ENCODE peak calls at places on chromosomes 12 and 14, in eight cellular contexts. One of them, this sample, is unnamed. For H3K4me1 and H3K9me3, the result is how much of the 10 kb centered on the place peaks cover.

GRCh38 chr12:53868516-53868986 is 70.1 kb upstream of the HOXC13 start:
- DNase-seq in mucosa of descending colon: no peak
- DNase-seq in CD8-positive, alpha-beta memory T cell: no peak
- DNase-seq in HAP-1: no peak
- DNase-seq in cardiac muscle cell: no peak
- DNase-seq in gastrocnemius medialis: no peak
- DNase-seq in psoas muscle: no peak
- DNase-seq in adrenal gland: no peak
- DNase-seq in this sample: no peak

GRCh38 chr14:61489932-61490331 is 168.6 kb downstream of the PRKCH start:
- DNase-seq in mucosa of descending colon: no peak
- DNase-seq in CD8-positive, alpha-beta memory T cell: no peak
- DNase-seq in HAP-1: no peak
- DNase-seq in cardiac muscle cell: peak
- DNase-seq in gastrocnemius medialis: peak
- DNase-seq in psoas muscle: no peak
- DNase-seq in adrenal gland: no peak
- DNase-seq in this sample: peak

GRCh38 chr12:23186950-23187349 is 562.0 kb downstream of the ETNK1 start:
- DNase-seq in mucosa of descending colon: no peak
- DNase-seq in CD8-positive, alpha-beta memory T cell: no peak
- DNase-seq in HAP-1: no peak
- DNase-seq in cardiac muscle cell: no peak
- DNase-seq in gastrocnemius medialis: no peak
- DNase-seq in psoas muscle: no peak
- DNase-seq in adrenal gland: no peak
- DNase-seq in this sample: no peak

GRCh38 chr14:96090441-96091148 is 51.4 kb downstream of the C14orf132 start:
- DNase-seq in mucosa of descending colon: peak
- DNase-seq in CD8-positive, alpha-beta memory T cell: no peak
- DNase-seq in HAP-1: peak
- DNase-seq in cardiac muscle cell: peak
- DNase-seq in gastrocnemius medialis: no peak
- DNase-seq in psoas muscle: peak
- DNase-seq in adrenal gland: peak
- DNase-seq in this sample: peak

GRCh38 chr12:5078423-5078822 is 34.7 kb downstream of the KCNA5 start:
- DNase-seq in mucosa of descending colon: no peak
- DNase-seq in CD8-positive, alpha-beta memory T cell: no peak
- DNase-seq in HAP-1: no peak
- DNase-seq in cardiac muscle cell: no peak
- DNase-seq in gastrocnemius medialis: no peak
- DNase-seq in psoas muscle: no peak
- DNase-seq in adrenal gland: peak
- DNase-seq in this sample: peak

GRCh38 chr12:40691913-40692616 is at the start of gene CNTN1:
- DNase-seq in mucosa of descending colon: peak
- DNase-seq in CD8-positive, alpha-beta memory T cell: no peak
- DNase-seq in HAP-1: peak
- DNase-seq in cardiac muscle cell: peak
- DNase-seq in gastrocnemius medialis: no peak
- DNase-seq in psoas muscle: peak
- DNase-seq in adrenal gland: peak
- DNase-seq in this sample: peak

GRCh38 chr12:68070957-68071356 is 81.7 kb downstream of the IFNG-AS1 start:
- DNase-seq in mucosa of descending colon: no peak
- DNase-seq in CD8-positive, alpha-beta memory T cell: no peak
- DNase-seq in HAP-1: no peak
- DNase-seq in cardiac muscle cell: no peak
- DNase-seq in gastrocnemius medialis: no peak
- DNase-seq in psoas muscle: no peak
- DNase-seq in adrenal gland: no peak
- DNase-seq in this sample: no peak

GRCh38 chr12:30138483-30138882 is 354.7 kb upstream of the TMTC1 start:
- DNase-seq in mucosa of descending colon: no peak
- DNase-seq in CD8-positive, alpha-beta memory T cell: no peak
- DNase-seq in HAP-1: no peak
- DNase-seq in cardiac muscle cell: peak
- DNase-seq in gastrocnemius medialis: no peak
- DNase-seq in psoas muscle: no peak
- DNase-seq in adrenal gland: no peak
- DNase-seq in this sample: no peak

GRCh38 chr14:53190938-53191337 is 37.8 kb upstream of the DDHD1 start:
- DNase-seq in mucosa of descending colon: no peak
- DNase-seq in CD8-positive, alpha-beta memory T cell: no peak
- DNase-seq in HAP-1: no peak
- DNase-seq in cardiac muscle cell: peak
- DNase-seq in gastrocnemius medialis: no peak
- DNase-seq in psoas muscle: no peak
- DNase-seq in adrenal gland: no peak
- DNase-seq in this sample: no peak

GRCh38 chr12:55009171-55009570 is 10.6 kb upstream of the NEUROD4 start:
- DNase-seq in mucosa of descending colon: no peak
- DNase-seq in CD8-positive, alpha-beta memory T cell: no peak
- DNase-seq in HAP-1: no peak
- DNase-seq in cardiac muscle cell: no peak
- DNase-seq in gastrocnemius medialis: no peak
- DNase-seq in psoas muscle: no peak
- DNase-seq in adrenal gland: no peak
- DNase-seq in this sample: no peak

DNA sequence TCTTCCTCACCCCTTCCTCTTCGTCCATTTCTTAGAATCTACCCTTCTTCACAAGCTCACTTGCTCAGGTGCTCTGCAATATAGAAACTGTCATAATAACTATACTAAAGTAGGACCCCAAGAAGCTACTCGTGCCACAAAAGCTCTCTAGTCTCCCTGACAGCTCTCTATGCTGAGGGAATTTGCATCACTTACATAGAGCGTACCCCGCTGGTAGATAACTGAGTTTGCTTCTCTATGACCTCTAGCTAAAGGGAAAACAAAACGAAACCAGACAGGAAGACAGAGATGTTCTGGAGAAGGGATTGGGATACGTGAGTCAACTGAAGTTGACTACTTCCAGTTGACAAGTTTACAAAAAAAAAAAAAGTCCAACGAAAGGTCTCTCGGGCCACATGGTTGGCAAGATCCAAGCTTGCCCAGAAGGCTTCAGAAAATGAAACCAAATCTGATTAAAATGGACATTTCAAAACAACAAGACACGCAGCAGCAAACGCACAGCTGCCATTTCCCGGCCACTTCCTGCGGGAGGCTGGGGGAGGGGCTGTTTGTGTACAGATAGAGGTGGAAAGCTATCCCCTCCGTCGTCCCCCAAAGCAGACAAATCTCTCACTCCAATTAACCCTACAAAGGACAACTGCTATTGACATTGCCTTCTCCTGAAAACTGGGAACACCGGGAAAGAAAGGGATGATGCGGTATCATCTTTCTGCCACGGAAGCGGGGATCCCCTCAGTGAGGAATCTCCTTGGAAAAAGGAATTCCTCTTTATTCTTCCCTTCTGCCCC is 1.3 kb downstream of the BAZ2A start:
- DNase-seq in mucosa of descending colon: peak
- DNase-seq in CD8-positive, alpha-beta memory T cell: peak
- DNase-seq in HAP-1: peak
- DNase-seq in cardiac muscle cell: peak
- DNase-seq in gastrocnemius medialis: peak
- DNase-seq in psoas muscle: peak
- DNase-seq in adrenal gland: peak
- DNase-seq in this sample: peak
- H3K4me1 ChIP-seq in mucosa of descending colon: under half
- H3K4me1 ChIP-seq in CD8-positive, alpha-beta memory T cell: half or more
- H3K4me1 ChIP-seq in HAP-1: under half
- H3K4me1 ChIP-seq in cardiac muscle cell: half or more
- H3K4me1 ChIP-seq in gastrocnemius medialis: half or more
- H3K4me1 ChIP-seq in psoas muscle: under half
- H3K4me1 ChIP-seq in adrenal gland: under half
- H3K4me1 ChIP-seq in this sample: under half

DNA sequence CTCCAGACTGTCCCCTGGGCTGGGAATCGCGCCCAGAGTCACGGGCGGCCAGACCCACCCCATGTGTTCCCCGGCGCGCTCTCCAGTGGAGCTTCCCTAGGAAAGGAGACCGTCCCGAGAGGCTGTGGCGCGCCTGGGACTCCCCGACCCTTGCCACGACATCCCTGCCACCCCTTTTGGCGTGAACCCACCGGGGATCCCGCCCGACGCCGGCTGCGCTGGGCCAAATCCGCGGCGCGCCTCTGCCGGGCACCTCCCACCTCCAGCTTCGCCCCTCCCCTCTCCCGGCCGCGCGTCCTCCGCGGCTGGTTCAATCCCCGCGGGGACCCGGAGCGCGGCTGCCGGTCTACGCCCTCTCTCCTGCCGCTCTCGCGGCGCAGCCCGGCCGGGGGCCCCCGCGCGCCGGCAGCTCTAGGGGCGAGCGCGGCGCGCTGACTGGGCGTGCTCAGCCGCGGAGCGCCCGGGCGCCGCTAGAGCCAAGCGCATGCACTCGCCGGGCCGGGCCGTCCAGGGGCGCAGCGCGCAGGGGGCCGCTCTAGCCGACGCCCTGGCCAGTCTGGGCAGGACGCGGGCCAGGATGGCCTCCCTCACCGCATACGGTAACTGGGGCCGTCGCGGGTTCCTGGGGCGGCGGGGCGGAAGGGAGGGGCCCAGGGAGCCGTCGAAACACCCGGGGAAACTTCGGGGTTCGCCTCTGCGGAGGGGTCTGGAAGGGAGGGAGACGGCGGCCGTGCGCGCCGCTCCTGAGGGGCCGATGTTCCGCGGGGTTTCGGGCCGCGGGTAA is 77.4 kb upstream of the ANO4 start:
- DNase-seq in mucosa of descending colon: no peak
- DNase-seq in CD8-positive, alpha-beta memory T cell: no peak
- DNase-seq in HAP-1: peak
- DNase-seq in cardiac muscle cell: peak
- DNase-seq in gastrocnemius medialis: no peak
- DNase-seq in psoas muscle: no peak
- DNase-seq in adrenal gland: no peak
- DNase-seq in this sample: peak
- H3K4me3 ChIP-seq in mucosa of descending colon: no peak
- H3K4me3 ChIP-seq in CD8-positive, alpha-beta memory T cell: no peak
- H3K4me3 ChIP-seq in HAP-1: peak
- H3K4me3 ChIP-seq in cardiac muscle cell: peak
- H3K4me3 ChIP-seq in gastrocnemius medialis: no peak
- H3K4me3 ChIP-seq in psoas muscle: peak
- H3K4me3 ChIP-seq in adrenal gland: peak
- H3K4me3 ChIP-seq in this sample: peak

GRCh38 chr14:106528717-106529116 is 1002.3 kb downstream of the TMEM121 start:
- DNase-seq in mucosa of descending colon: no peak
- DNase-seq in CD8-positive, alpha-beta memory T cell: no peak
- DNase-seq in HAP-1: no peak
- DNase-seq in cardiac muscle cell: no peak
- DNase-seq in gastrocnemius medialis: no peak
- DNase-seq in psoas muscle: no peak
- DNase-seq in adrenal gland: no peak
- DNase-seq in this sample: no peak

GRCh38 chr14:106518054-106518943 is 991.9 kb downstream of the TMEM121 start:
- DNase-seq in mucosa of descending colon: peak
- DNase-seq in CD8-positive, alpha-beta memory T cell: peak
- DNase-seq in HAP-1: peak
- DNase-seq in cardiac muscle cell: no peak
- DNase-seq in gastrocnemius medialis: no peak
- DNase-seq in psoas muscle: peak
- DNase-seq in adrenal gland: no peak
- DNase-seq in this sample: peak

GRCh38 chr14:106522990-106523389 is 996.6 kb downstream of the TMEM121 start:
- DNase-seq in mucosa of descending colon: no peak
- DNase-seq in CD8-positive, alpha-beta memory T cell: no peak
- DNase-seq in HAP-1: no peak
- DNase-seq in cardiac muscle cell: no peak
- DNase-seq in gastrocnemius medialis: no peak
- DNase-seq in psoas muscle: no peak
- DNase-seq in adrenal gland: no peak
- DNase-seq in this sample: no peak
- H3K9me3 ChIP-seq in mucosa of descending colon: under half
- H3K9me3 ChIP-seq in CD8-positive, alpha-beta memory T cell: under half
- H3K9me3 ChIP-seq in HAP-1: under half
- H3K9me3 ChIP-seq in cardiac muscle cell: under half
- H3K9me3 ChIP-seq in gastrocnemius medialis: under half
- H3K9me3 ChIP-seq in psoas muscle: under half
- H3K9me3 ChIP-seq in adrenal gland: under half
- H3K9me3 ChIP-seq in this sample: under half

GRCh38 chr12:52445876-52446275 is 6.1 kb downstream of the KRT6B start:
- DNase-seq in mucosa of descending colon: no peak
- DNase-seq in CD8-positive, alpha-beta memory T cell: no peak
- DNase-seq in HAP-1: no peak
- DNase-seq in cardiac muscle cell: no peak
- DNase-seq in gastrocnemius medialis: no peak
- DNase-seq in psoas muscle: no peak
- DNase-seq in adrenal gland: no peak
- DNase-seq in this sample: no peak

GRCh38 chr12:52446346-52447045 is 5.5 kb downstream of the KRT6B start:
- DNase-seq in mucosa of descending colon: no peak
- DNase-seq in CD8-positive, alpha-beta memory T cell: no peak
- DNase-seq in HAP-1: no peak
- DNase-seq in cardiac muscle cell: no peak
- DNase-seq in gastrocnemius medialis: no peak
- DNase-seq in psoas muscle: no peak
- DNase-seq in adrenal gland: no peak
- DNase-seq in this sample: no peak

GRCh38 chr12:52442600-52443061 is 8.5 kb upstream of the KRT75 start:
- DNase-seq in mucosa of descending colon: no peak
- DNase-seq in CD8-positive, alpha-beta memory T cell: no peak
- DNase-seq in HAP-1: no peak
- DNase-seq in cardiac muscle cell: peak
- DNase-seq in gastrocnemius medialis: no peak
- DNase-seq in psoas muscle: no peak
- DNase-seq in adrenal gland: no peak
- DNase-seq in this sample: no peak

GRCh38 chr12:52443966-52444365 is 8.0 kb downstream of the KRT6B start:
- DNase-seq in mucosa of descending colon: no peak
- DNase-seq in CD8-positive, alpha-beta memory T cell: no peak
- DNase-seq in HAP-1: no peak
- DNase-seq in cardiac muscle cell: no peak
- DNase-seq in gastrocnemius medialis: no peak
- DNase-seq in psoas muscle: no peak
- DNase-seq in adrenal gland: no peak
- DNase-seq in this sample: no peak

GRCh38 chr12:52444647-52445595 is 7.0 kb downstream of the KRT6B start:
- DNase-seq in mucosa of descending colon: no peak
- DNase-seq in CD8-positive, alpha-beta memory T cell: no peak
- DNase-seq in HAP-1: no peak
- DNase-seq in cardiac muscle cell: no peak
- DNase-seq in gastrocnemius medialis: no peak
- DNase-seq in psoas muscle: no peak
- DNase-seq in adrenal gland: no peak
- DNase-seq in this sample: no peak
- H3K4me1 ChIP-seq in mucosa of descending colon: under half
- H3K4me1 ChIP-seq in CD8-positive, alpha-beta memory T cell: under half
- H3K4me1 ChIP-seq in HAP-1: under half
- H3K4me1 ChIP-seq in cardiac muscle cell: under half
- H3K4me1 ChIP-seq in gastrocnemius medialis: under half
- H3K4me1 ChIP-seq in psoas muscle: under half
- H3K4me1 ChIP-seq in adrenal gland: under half
- H3K4me1 ChIP-seq in this sample: under half

GRCh38 chr12:57726151-57726883 is 12.2 kb downstream of the AGAP2 start:
- DNase-seq in mucosa of descending colon: peak
- DNase-seq in CD8-positive, alpha-beta memory T cell: no peak
- DNase-seq in HAP-1: no peak
- DNase-seq in cardiac muscle cell: peak
- DNase-seq in gastrocnemius medialis: peak
- DNase-seq in psoas muscle: peak
- DNase-seq in adrenal gland: peak
- DNase-seq in this sample: peak
- H3K4me3 ChIP-seq in mucosa of descending colon: peak
- H3K4me3 ChIP-seq in CD8-positive, alpha-beta memory T cell: no peak
- H3K4me3 ChIP-seq in HAP-1: no peak
- H3K4me3 ChIP-seq in cardiac muscle cell: peak
- H3K4me3 ChIP-seq in gastrocnemius medialis: peak
- H3K4me3 ChIP-seq in psoas muscle: peak
- H3K4me3 ChIP-seq in adrenal gland: peak
- H3K4me3 ChIP-seq in this sample: peak

This sample was measured in right cardiac atrium.